ENCODE peak calls at places on chromosomes 13 and 19, in ten cellular contexts. X, H, O, P, T, F, G, K, L and E are unnamed samples.

GRCh38 chr19:33613601-33614000 is 8.2 kb upstream of the CHST8 start:
- DNase-seq in L (no peak), F (no peak), P (no peak), O (no peak), X (no peak), H (no peak), G (no peak), K (no peak), T (no peak), E (no peak)

GRCh38 chr13:39415003-39415402 is 188.0 kb downstream of the LHFPL6 start:
- DNase-seq in T (no peak), X (no peak), K (no peak), G (no peak), O (no peak), L (no peak), P (no peak), H (no peak), F (no peak), E (no peak)

GRCh38 chr13:111855786-111856185 is 211.2 kb upstream of the SOX1 start:
- DNase-seq in T (no peak), K (no peak), P (no peak), H (no peak), L (no peak), X (no peak), F (no peak), G (no peak), O (no peak), E (no peak)

GRCh38 chr19:8389891-8390616 is at the start of gene RAB11B:
- DNase-seq in T (peak; percentile 98), K (peak; percentile 99), O (peak; percentile 97), X (peak; percentile 95), P (peak; percentile 94), F (peak; percentile 100), G (peak; percentile 100), H (peak; percentile 97), L (peak; percentile 99), E (peak; percentile 98)

GRCh38 chr19:46733693-46734240 is 12.1 kb upstream of the FKRP start:
- DNase-seq in K (no peak), L (no peak), P (no peak), X (no peak), T (no peak), F (no peak), G (no peak), H (no peak), O (no peak), E (no peak)

GRCh38 chr19:10756791-10757190 is 38.9 kb downstream of the DNM2 start:
- DNase-seq in T (no peak), H (no peak), P (no peak), L (no peak), K (no peak), F (no peak), X (no peak), O (no peak), G (no peak), E (no peak)

GRCh38 chr19:10604460-10604980 is 17.4 kb upstream of the AP1M2 start:
- DNase-seq in X (peak; percentile 43), P (no peak), F (no peak), H (peak; percentile 14), G (peak; percentile 59), K (peak; percentile 19), O (no peak), L (no peak), T (peak; percentile 16), E (no peak)

GRCh38 chr19:14425696-14426138 is 6.6 kb upstream of the DDX39A start:
- DNase-seq in F (no peak), H (no peak), L (no peak), X (no peak), P (no peak), O (no peak), T (no peak), K (no peak), G (peak; percentile 40), E (no peak)

GRCh38 chr19:2969104-2969504 is 8.3 kb upstream of the TLE6 start:
- DNase-seq in K (no peak), H (no peak), F (peak; percentile 94), P (no peak), T (no peak), X (no peak), O (no peak), L (peak; percentile 95), G (no peak), E (no peak)

GRCh38 chr13:90070837-90071525 is 1276.5 kb upstream of the MIR17HG start:
- DNase-seq in L (no peak), G (no peak), K (no peak), X (no peak), H (no peak), P (no peak), T (no peak), O (no peak), F (no peak), E (no peak)

GRCh38 chr19:50639121-50640112 is at the start of gene SYT3:
- DNase-seq in H (peak; percentile 51), L (no peak), F (peak; percentile 92), P (no peak), T (peak; percentile 53), X (no peak), K (no peak), O (peak; percentile 30), G (peak; percentile 51), E (no peak)